ENCODE peak calls at places on chromosomes 16 and 17, in seven cellular contexts. M is HT1080; K is lower lobe of right lung; N is Daoy; R is colonic mucosa; H is NCI-H2171 treated with DMSO at 0.1 percent for 48 hours; Q is stimulated activated CD8-positive, alpha-beta memory T cell treated with anti-CD3 and anti-CD28 coated beads, Interleukin-4, amount 100 ng/mL, for 1 hour. L is an unnamed sample.

GRCh38 chr16:81821422-81822128 is 42.5 kb downstream of the PLCG2 start:
- DNase-seq in M (no peak), K (no peak), N (no peak), R (no peak), H (no peak), Q (no peak), L (no peak)

GRCh38 chr16:2009302-2009711 is 314 bp downstream of the ZNF598 start:
- DNase-seq in M (no peak), K (no peak), N (no peak), R (no peak), H (no peak), Q (no peak), L (no peak)

GRCh38 chr17:21041753-21042433 is 918 bp downstream of the USP22 start:
- DNase-seq in M (peak; percentile 70), K (peak; percentile 90), N (peak; percentile 86), R (peak; percentile 89), H (peak; percentile 74), Q (no peak), L (no peak)

GRCh38 chr16:1941162-1941923 is 1.7 kb downstream of the MSRB1 start:
- DNase-seq in M (peak; percentile 83), K (no peak), N (peak; percentile 91), R (peak; percentile 46), H (no peak), Q (no peak), L (no peak)

GRCh38 chr17:69581061-69581955 is 166.8 kb downstream of the MAP2K6 start:
- DNase-seq in M (no peak), K (no peak), N (no peak), R (no peak), H (no peak), Q (no peak), L (no peak)

GRCh38 chr17:75979705-75980187 is 706 bp downstream of the TEN1 start:
- DNase-seq in M (no peak), K (no peak), N (no peak), R (peak; percentile 56), H (no peak), Q (no peak), L (peak; percentile 75)

GRCh38 chr16:79721186-79721745 is 120.7 kb upstream of the MAF start:
- DNase-seq in M (no peak), K (no peak), N (no peak), R (peak; percentile 43), H (no peak), Q (no peak), L (no peak)

GRCh38 chr17:76781056-76781982 is 43.4 kb downstream of the MFSD11 start:
- DNase-seq in M (no peak), K (no peak), N (no peak), R (peak; percentile 12), H (no peak), Q (no peak), L (no peak)

GRCh38 chr17:44981221-44981968 is 13.3 kb upstream of the C1QL1 start:
- DNase-seq in M (peak; percentile 64), K (no peak), N (peak; percentile 71), R (no peak), H (no peak), Q (no peak), L (no peak)

GRCh38 chr17:75785770-75786538 is 1.3 kb downstream of the UNK start:
- DNase-seq in M (no peak), K (no peak), N (no peak), R (no peak), H (no peak), Q (no peak), L (no peak)

GRCh38 chr17:74690409-74690825 is 22.3 kb downstream of the CD300LF start:
- DNase-seq in M (no peak), K (peak; percentile 68), N (no peak), R (no peak), H (no peak), Q (no peak), L (no peak)

GRCh38 chr16:6331770-6332169 is 1000.9 kb upstream of the RBFOX1 start:
- DNase-seq in M (no peak), K (no peak), N (no peak), R (no peak), H (no peak), Q (no peak), L (no peak)

GRCh38 chr17:77842148-77842905 is 116.2 kb upstream of the TNRC6C start:
- DNase-seq in M (peak; percentile 70), K (peak; percentile 33), N (peak; percentile 64), R (no peak), H (no peak), Q (no peak), L (peak; percentile 60)

GRCh38 chr16:15518412-15519351 is 84.3 kb downstream of the BMERB1 start:
- DNase-seq in M (no peak), K (no peak), N (no peak), R (no peak), H (no peak), Q (no peak), L (no peak)

GRCh38 chr17:38844261-38844757 is 9.2 kb downstream of the RPL23 start:
- DNase-seq in M (no peak), K (no peak), N (no peak), R (no peak), H (peak; percentile 33), Q (no peak), L (no peak)

GRCh38 chr16:86199871-86200700 is 301.1 kb downstream of the IRF8 start:
- DNase-seq in M (no peak), K (no peak), N (no peak), R (no peak), H (no peak), Q (no peak), L (no peak)

GRCh38 chr16:789451-789850 is 1.0 kb downstream of the CHTF18 start:
- DNase-seq in M (no peak), K (no peak), N (no peak), R (no peak), H (no peak), Q (no peak), L (no peak)

GRCh38 chr17:49834118-49834743 is 13.6 kb downstream of the TAC4 start:
- DNase-seq in M (no peak), K (no peak), N (no peak), R (no peak), H (no peak), Q (no peak), L (no peak)

GRCh38 chr17:77615672-77616242 is 342.7 kb upstream of the TNRC6C start:
- DNase-seq in M (no peak), K (no peak), N (no peak), R (no peak), H (peak; percentile 46), Q (no peak), L (no peak)

GRCh38 chr17:17416007-17416399 is 60.8 kb upstream of the MED9 start:
- DNase-seq in M (peak; percentile 88), K (no peak), N (peak; percentile 75), R (peak; percentile 37), H (peak; percentile 91), Q (no peak), L (no peak)

GRCh38 chr16:31476305-31477219 is 4.6 kb downstream of the TGFB1I1 start:
- DNase-seq in M (no peak), K (peak; percentile 94), N (no peak), R (peak; percentile 97), H (no peak), Q (peak; percentile 84), L (no peak)